ENCODE peak calls at places on chromosomes 4 and X, in five cellular contexts. C is hypothalamus, I is astrocyte of the spinal cord, P is NCI-H2081, F is WTC11. Y is an unnamed sample.
A peak's percentile ranks its signal among the peaks of the same experiment; 100 is the strongest.

GRCh38 chrX:106247162-106247561 is 79.1 kb downstream of the PWWP3B start:
- DNase-seq in F (no peak), I (peak; percentile 71), P (no peak), C (no peak), Y (no peak)

GRCh38 chr4:6011271-6011671 is 7.0 kb downstream of the C4orf50 start:
- DNase-seq in C (no peak), P (no peak), F (no peak), I (no peak), Y (no peak)

GRCh38 chr4:84325625-84326024 is 173.5 kb downstream of the NKX6-1 start:
- DNase-seq in I (no peak), F (no peak), P (no peak), C (no peak), Y (no peak)

GRCh38 chrX:40299028-40299479 is 201.3 kb upstream of the BCOR start:
- DNase-seq in P (no peak), F (peak; percentile 19), C (no peak), I (no peak), Y (no peak)

GRCh38 chr4:101527186-101527585 is 179.9 kb upstream of the PPP3CA start:
- DNase-seq in F (no peak), C (no peak), I (no peak), P (no peak), Y (no peak)

GRCh38 chrX:8413279-8413678 is 51.4 kb upstream of the VCX3B start:
- DNase-seq in P (no peak), F (no peak), I (no peak), C (no peak), Y (no peak)

GRCh38 chr4:15547392-15547791 is 77.7 kb downstream of the CC2D2A start:
- DNase-seq in P (no peak), F (no peak), I (no peak), C (no peak), Y (no peak)

GRCh38 chrX:86137071-86137470 is 11.2 kb upstream of the DACH2 start:
- DNase-seq in C (no peak), F (no peak), I (peak; percentile 31), P (no peak), Y (no peak)

GRCh38 chr4:53113433-53114215 is 251.5 kb downstream of the RASL11B start:
- DNase-seq in C (no peak), F (no peak), P (no peak), I (no peak), Y (no peak)

GRCh38 chr4:40204507-40205258 is 7.9 kb downstream of the RHOH start:
- DNase-seq in F (no peak), C (no peak), I (no peak), P (no peak), Y (no peak)

GRCh38 chr4:3047464-3048286 is 26.7 kb downstream of the HTT-AS start:
- DNase-seq in I (peak; percentile 32), F (peak; percentile 87), C (peak; percentile 29), P (peak; percentile 84), Y (no peak)

GRCh38 chrX:124033821-124034220 is 72.3 kb downstream of the STAG2 start:
- DNase-seq in I (peak; percentile 48), F (no peak), C (no peak), P (no peak), Y (no peak)

GRCh38 chr4:125283702-125284279 is 31.0 kb upstream of the FAT4 start:
- DNase-seq in P (no peak), C (no peak), I (peak; percentile 60), F (no peak), Y (peak; percentile 9)

GRCh38 chr4:184983660-184984356 is 34.5 kb upstream of the HELT start:
- DNase-seq in C (peak; percentile 14), P (peak; percentile 45), I (peak; percentile 52), F (peak; percentile 90), Y (peak; percentile 13)

GRCh38 chrX:153763298-153763932 is 634 bp upstream of the PLXNB3 start:
- DNase-seq in C (no peak), F (no peak), I (no peak), P (no peak), Y (no peak)

GRCh38 chr4:336099-336892 is 1.3 kb upstream of the ZNF141 start:
- DNase-seq in I (no peak), F (peak; percentile 27), C (no peak), P (no peak), Y (no peak)

GRCh38 chr4:175419120-175419774 is 392.8 kb downstream of the GPM6A start:
- DNase-seq in P (no peak), F (no peak), I (peak; percentile 99), C (no peak), Y (peak; percentile 96)

GRCh38 chrX:108834036-108834435 is 97.7 kb upstream of the IRS4 start:
- DNase-seq in C (no peak), F (no peak), I (no peak), P (no peak), Y (no peak)

GRCh38 chrX:114774691-114775090 is 190.8 kb downstream of the HTR2C start:
- DNase-seq in F (peak; percentile 28), C (no peak), I (no peak), P (no peak), Y (no peak)

GRCh38 chrX:51847463-51847862 is 46.0 kb upstream of the MAGED1 start:
- DNase-seq in P (no peak), I (no peak), C (no peak), F (peak; percentile 12), Y (no peak)

GRCh38 chrX:49659771-49660170 is 36.0 kb downstream of the PAGE1 start:
- DNase-seq in P (no peak), I (no peak), C (no peak), F (no peak), Y (no peak)

GRCh38 chr4:14532436-14532835 is 469.8 kb upstream of the CPEB2 start:
- DNase-seq in C (no peak), F (no peak), I (no peak), P (no peak), Y (no peak)

GRCh38 chrX:7133036-7133412 is 14.5 kb upstream of the STS start:
- DNase-seq in I (peak; percentile 21), C (no peak), F (no peak), P (no peak), Y (no peak)

GRCh38 chr4:77347341-77347740 is 190.3 kb downstream of the CCNG2 start:
- DNase-seq in I (no peak), F (no peak), P (no peak), C (no peak), Y (no peak)

GRCh38 chr4:140719022-140719421 is 37.2 kb downstream of the TBC1D9 start:
- DNase-seq in I (peak; percentile 56), P (no peak), F (no peak), C (no peak), Y (peak; percentile 43)

GRCh38 chr4:77220841-77221613 is 64.0 kb downstream of the CCNG2 start:
- DNase-seq in C (no peak), P (no peak), I (no peak), F (no peak), Y (peak; percentile 41)

GRCh38 chr4:98950925-98951324 is 22.0 kb upstream of the EIF4E start:
- DNase-seq in I (no peak), C (no peak), F (no peak), P (no peak), Y (no peak)

GRCh38 chr4:88277711-88278025 is 6.7 kb downstream of the PPM1K start:
- DNase-seq in I (no peak), C (no peak), F (no peak), P (no peak), Y (no peak)

GRCh38 chr4:76626686-76627465 is 191.8 kb downstream of the SHROOM3 start:
- DNase-seq in F (no peak), I (no peak), C (no peak), P (no peak), Y (no peak)

GRCh38 chr4:175127314-175127713 is 209.2 kb downstream of the ADAM29 start:
- DNase-seq in F (no peak), I (peak; percentile 57), C (no peak), P (no peak), Y (peak; percentile 3)

GRCh38 chrX:95762716-95763115 is 921.9 kb upstream of the DIAPH2 start:
- DNase-seq in C (no peak), F (no peak), P (no peak), I (no peak), Y (no peak)

GRCh38 chrX:2692221-2693122 is 1.4 kb downstream of the CD99 start:
- DNase-seq in I (peak; percentile 62), P (no peak), F (no peak), C (no peak), Y (no peak)

GRCh38 chr4:101334963-101335572 is 12.3 kb downstream of the PPP3CA start:
- DNase-seq in I (no peak), F (no peak), C (no peak), P (no peak), Y (no peak)

GRCh38 chr4:5365071-5366008 is 314.1 kb downstream of the STK32B start:
- DNase-seq in P (no peak), F (no peak), C (no peak), I (peak; percentile 54), Y (peak; percentile 34)

GRCh38 chr4:99832854-99833253 is 16.2 kb downstream of the DAPP1 start:
- DNase-seq in C (no peak), P (no peak), F (no peak), I (no peak), Y (no peak)

GRCh38 chr4:124095596-124095995 is 616.9 kb downstream of the ANKRD50 start:
- DNase-seq in F (no peak), C (no peak), P (no peak), I (no peak), Y (no peak)

GRCh38 chr4:25756503-25756902 is 100.9 kb downstream of the SLC34A2 start:
- DNase-seq in P (peak; percentile 19), C (no peak), I (no peak), F (no peak), Y (no peak)

GRCh38 chr4:19651481-19651880 is 600.2 kb upstream of the SLIT2 start:
- DNase-seq in P (no peak), F (no peak), C (no peak), I (no peak), Y (no peak)

GRCh38 chrX:40694833-40695232 is 40.5 kb downstream of the MED14 start:
- DNase-seq in I (no peak), C (no peak), P (no peak), F (no peak), Y (no peak)